ENCODE peak calls at places on chromosomes 4 and X, in five cellular contexts. Z is cardiac fibroblast, L is AG10803, Q is HFF-Myc, E is IMR-90. F is an unnamed sample.

GRCh38 chr4:112649055-112649408 is 12.1 kb downstream of the LARP7 start:
- DNase-seq in Q (no peak), Z (no peak), L (no peak), E (no peak), F (no peak)

GRCh38 chrX:154412468-154412867 is 1.1 kb downstream of the TAFAZZIN start:
- DNase-seq in Q (no peak), E (no peak), Z (peak), L (peak), F (no peak)

GRCh38 chr4:142080960-142081359 is 444.6 kb downstream of the IL15 start:
- DNase-seq in Z (peak), E (peak), Q (no peak), L (no peak), F (no peak)

GRCh38 chr4:10403633-10404445 is 53.4 kb downstream of the ZNF518B start:
- DNase-seq in Z (peak), E (peak), L (peak), Q (no peak), F (no peak)

GRCh38 chr4:78166582-78166981 is 109.5 kb downstream of the FRAS1 start:
- DNase-seq in Z (no peak), E (no peak), Q (peak), L (peak), F (no peak)

GRCh38 chr4:158940276-158940675 is 162.6 kb upstream of the RAPGEF2 start:
- DNase-seq in Z (no peak), L (peak), Q (no peak), E (no peak), F (no peak)

GRCh38 chrX:135185795-135186443 is 14.7 kb upstream of the CT55 start:
- DNase-seq in E (peak), L (peak), Q (peak), Z (peak), F (peak)

GRCh38 chr4:39256436-39256835 is 74.1 kb downstream of the WDR19 start:
- DNase-seq in L (peak), E (no peak), Q (no peak), Z (peak), F (no peak)

GRCh38 chr4:158025131-158025530 is 147.7 kb downstream of the GASK1B start:
- DNase-seq in Q (no peak), L (no peak), E (peak), Z (no peak), F (no peak)

GRCh38 chr4:109497511-109497910 is 62.5 kb upstream of the MCUB start:
- DNase-seq in E (no peak), Q (no peak), Z (no peak), L (no peak), F (no peak)

GRCh38 chr4:107736924-107737448 is 17.0 kb upstream of the PAPSS1 start:
- DNase-seq in Q (no peak), Z (peak), E (peak), L (peak), F (no peak)

GRCh38 chrX:51837926-51838325 is 55.5 kb upstream of the MAGED1 start:
- DNase-seq in E (peak), Q (peak), Z (peak), L (peak), F (peak)

GRCh38 chrX:136784231-136784630 is 3.5 kb upstream of the ARHGEF6 start:
- DNase-seq in L (no peak), E (no peak), Z (peak), Q (no peak), F (no peak)

GRCh38 chr4:151266542-151266941 is 10.4 kb upstream of the PRSS48 start:
- DNase-seq in E (peak), Z (no peak), L (peak), Q (no peak), F (no peak)

GRCh38 chr4:13546855-13547562 is 2.7 kb upstream of the NKX3-2 start:
- DNase-seq in Z (no peak), E (no peak), L (no peak), Q (no peak), F (no peak)

GRCh38 chr4:8191136-8191747 is 7.8 kb upstream of the SH3TC1 start:
- DNase-seq in E (peak), L (peak), Z (peak), Q (no peak), F (no peak)

GRCh38 chr4:151165205-151166000 is 66.0 kb downstream of the RPS3A start:
- DNase-seq in Z (no peak), E (no peak), L (no peak), Q (no peak), F (no peak)

GRCh38 chr4:40395908-40396806 is 61.0 kb downstream of the CHRNA9 start:
- DNase-seq in L (no peak), Q (no peak), E (no peak), Z (peak), F (no peak)

GRCh38 chrX:105314468-105314867 is 94.0 kb upstream of the TEX13A start:
- DNase-seq in Z (peak), L (no peak), Q (no peak), E (peak), F (no peak)

GRCh38 chr4:35725131-35725530 is 519.2 kb downstream of the ARAP2 start:
- DNase-seq in Z (no peak), E (no peak), L (no peak), Q (no peak), F (no peak)

GRCh38 chr4:161314371-161314770 is 849.4 kb downstream of the FSTL5 start:
- DNase-seq in L (no peak), Z (no peak), E (no peak), Q (no peak), F (no peak)

GRCh38 chr4:4995103-4995761 is 24.0 kb downstream of the CYTL1 start:
- DNase-seq in Z (peak), L (peak), Q (no peak), E (peak), F (no peak)

GRCh38 chrX:40845331-40845911 is 110.1 kb upstream of the MED14 start:
- DNase-seq in E (peak), L (peak), Q (peak), Z (peak), F (peak)

GRCh38 chrX:18348047-18348446 is 6.4 kb downstream of the SCML2 start:
- DNase-seq in L (peak), E (no peak), Q (no peak), Z (no peak), F (no peak)

GRCh38 chr4:52843958-52844357 is 18.2 kb upstream of the RASL11B start:
- DNase-seq in Z (no peak), L (no peak), E (no peak), Q (no peak), F (no peak)

GRCh38 chrX:154096140-154097002 is 1.1 kb downstream of the MECP2 start:
- DNase-seq in L (peak), Q (no peak), Z (no peak), E (peak), F (no peak)

GRCh38 chr4:180059216-180059881 is 2183.9 kb upstream of the TENM3 start:
- DNase-seq in Q (no peak), L (no peak), E (no peak), Z (no peak), F (no peak)

GRCh38 chr4:65918217-65918616 is 247.9 kb upstream of the EPHA5 start:
- DNase-seq in Q (no peak), Z (no peak), E (no peak), L (no peak), F (no peak)

GRCh38 chr4:77003400-77003799 is 53.8 kb downstream of the SEPTIN11 start:
- DNase-seq in Q (no peak), Z (no peak), L (no peak), E (peak), F (no peak)

GRCh38 chr4:3729885-3730226 is 36.3 kb upstream of the ADRA2C start:
- DNase-seq in E (no peak), Z (no peak), L (no peak), Q (no peak), F (no peak)

GRCh38 chr4:68466185-68466584 is 18.9 kb downstream of the TMPRSS11E start:
- DNase-seq in Q (no peak), L (peak), E (peak), Z (peak), F (peak)

GRCh38 chr4:71026086-71026485 is 32.6 kb downstream of the DCK start:
- DNase-seq in E (peak), L (peak), Q (peak), Z (peak), F (peak)
- H3K4me3 ChIP-seq in E (no peak), L (no peak), Q (no peak), Z (no peak), F (no peak)

GRCh38 chr4:58935336-58935735 is 1825.2 kb upstream of the IGFBP7 start:
- DNase-seq in Q (no peak), Z (no peak), E (no peak), L (no peak), F (no peak)
- TF ChIP-seq CTCF in Q (no peak), Z (no peak), E (no peak), L (no peak), F (no peak)

DNA sequence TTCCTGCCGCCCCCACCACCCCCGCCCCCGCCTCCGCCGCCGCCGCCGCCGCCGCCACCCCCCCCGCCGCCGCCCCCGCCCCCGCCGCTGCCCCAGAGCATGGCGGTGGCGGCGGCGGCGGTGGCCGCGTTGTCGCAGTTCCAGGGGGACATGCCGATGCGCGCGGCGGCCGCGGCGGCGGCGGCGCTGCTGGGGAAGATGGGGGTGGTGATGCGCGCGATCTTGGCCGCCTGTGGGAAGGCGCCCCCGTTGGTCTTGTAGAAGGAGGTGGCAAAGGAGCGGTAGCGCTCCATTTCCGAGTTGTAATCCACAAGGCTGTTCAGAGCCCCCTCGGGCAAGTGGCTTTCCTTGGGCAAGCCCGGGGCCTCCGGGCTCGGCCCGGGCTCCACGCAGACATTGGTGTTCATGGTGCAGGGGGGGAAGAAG is 3.3 kb downstream of the CXXC4 start:
- DNase-seq in Q (no peak), L (peak), E (no peak), Z (peak), F (no peak)
- H3K4me3 ChIP-seq in Q (peak), L (peak), E (peak), Z (peak), F (peak)

GRCh38 chr4:87092389-87093141 is 127.9 kb downstream of the KLHL8 start:
- DNase-seq in L (peak), E (peak), Z (peak), Q (peak), F (peak)

GRCh38 chr4:87097075-87097474 is 123.3 kb downstream of the KLHL8 start:
- DNase-seq in L (no peak), Q (no peak), E (no peak), Z (no peak), F (no peak)

GRCh38 chr4:87089368-87089767 is 131.1 kb downstream of the KLHL8 start:
- DNase-seq in Q (no peak), E (no peak), Z (no peak), L (no peak), F (no peak)

GRCh38 chr4:87090305-87090704 is 130.1 kb downstream of the KLHL8 start:
- DNase-seq in Q (no peak), Z (no peak), E (no peak), L (no peak), F (no peak)

GRCh38 chr4:87093443-87094123 is 126.8 kb downstream of the KLHL8 start:
- DNase-seq in Q (no peak), E (peak), L (peak), Z (peak), F (no peak)
- TF ChIP-seq CTCF in Q (peak), E (peak), L (peak), Z (peak), F (peak)